ENCODE peak calls at places on chromosomes 1 and 21, in seven cellular contexts. One of them, this sample, is unnamed.

GRCh38 chr1:103948526-103948925 is 198.8 kb downstream of the AMY1C start:
- DNase-seq in T-helper 2 cell: no peak
- DNase-seq in bronchial epithelial cell: peak; percentile 31
- DNase-seq in HFFc6: no peak
- DNase-seq in activated T-cell treated with anti-CD3 and anti-CD28 coated beads for 4 hours: no peak
- DNase-seq in foreskin fibroblast: no peak
- DNase-seq in nucleus accumbens: no peak
- DNase-seq in this sample: no peak

GRCh38 chr1:17822741-17823426 is 67.8 kb downstream of the ACTL8 start:
- DNase-seq in T-helper 2 cell: no peak
- DNase-seq in activated T-cell treated with anti-CD3 and anti-CD28 coated beads for 4 hours: no peak
- DNase-seq in nucleus accumbens: no peak
- DNase-seq in bronchial epithelial cell: no peak
- DNase-seq in foreskin fibroblast: no peak
- DNase-seq in HFFc6: no peak
- DNase-seq in this sample: no peak

GRCh38 chr1:201756411-201756810 is 72.5 kb upstream of the IPO9 start:
- DNase-seq in HFFc6: peak; percentile 80
- DNase-seq in T-helper 2 cell: no peak
- DNase-seq in activated T-cell treated with anti-CD3 and anti-CD28 coated beads for 4 hours: no peak
- DNase-seq in bronchial epithelial cell: no peak
- DNase-seq in nucleus accumbens: no peak
- DNase-seq in foreskin fibroblast: peak; percentile 61
- DNase-seq in this sample: no peak

GRCh38 chr1:117137281-117137680 is 15.7 kb upstream of the TRIM45 start:
- DNase-seq in T-helper 2 cell: no peak
- DNase-seq in activated T-cell treated with anti-CD3 and anti-CD28 coated beads for 4 hours: no peak
- DNase-seq in HFFc6: no peak
- DNase-seq in bronchial epithelial cell: no peak
- DNase-seq in nucleus accumbens: no peak
- DNase-seq in foreskin fibroblast: no peak
- DNase-seq in this sample: no peak

GRCh38 chr21:45954271-45954670 is 27.3 kb upstream of the COL6A1 start:
- DNase-seq in nucleus accumbens: no peak
- DNase-seq in HFFc6: peak; percentile 30
- DNase-seq in T-helper 2 cell: no peak
- DNase-seq in foreskin fibroblast: peak; percentile 59
- DNase-seq in activated T-cell treated with anti-CD3 and anti-CD28 coated beads for 4 hours: no peak
- DNase-seq in bronchial epithelial cell: no peak
- DNase-seq in this sample: no peak

GRCh38 chr1:230077436-230078221 is 10.6 kb downstream of the GALNT2 start:
- DNase-seq in bronchial epithelial cell: peak; percentile 35
- DNase-seq in foreskin fibroblast: no peak
- DNase-seq in T-helper 2 cell: no peak
- DNase-seq in HFFc6: peak; percentile 28
- DNase-seq in activated T-cell treated with anti-CD3 and anti-CD28 coated beads for 4 hours: no peak
- DNase-seq in nucleus accumbens: no peak
- DNase-seq in this sample: no peak

GRCh38 chr1:113793878-113794834 is 18.1 kb downstream of the RSBN1 start:
- DNase-seq in HFFc6: no peak
- DNase-seq in nucleus accumbens: no peak
- DNase-seq in T-helper 2 cell: no peak
- DNase-seq in bronchial epithelial cell: peak; percentile 37
- DNase-seq in foreskin fibroblast: no peak
- DNase-seq in activated T-cell treated with anti-CD3 and anti-CD28 coated beads for 4 hours: no peak
- DNase-seq in this sample: no peak

GRCh38 chr1:10532357-10532756 is 57.6 kb downstream of the PEX14 start:
- DNase-seq in T-helper 2 cell: no peak
- DNase-seq in HFFc6: no peak
- DNase-seq in foreskin fibroblast: no peak
- DNase-seq in nucleus accumbens: no peak
- DNase-seq in activated T-cell treated with anti-CD3 and anti-CD28 coated beads for 4 hours: no peak
- DNase-seq in bronchial epithelial cell: no peak
- DNase-seq in this sample: no peak

GRCh38 chr21:34625194-34625593 is 10.3 kb upstream of the RCAN1 start:
- DNase-seq in foreskin fibroblast: no peak
- DNase-seq in bronchial epithelial cell: no peak
- DNase-seq in activated T-cell treated with anti-CD3 and anti-CD28 coated beads for 4 hours: no peak
- DNase-seq in nucleus accumbens: no peak
- DNase-seq in HFFc6: no peak
- DNase-seq in T-helper 2 cell: no peak
- DNase-seq in this sample: no peak

GRCh38 chr21:37700641-37701202 is 215.5 kb downstream of the KCNJ6 start:
- DNase-seq in foreskin fibroblast: peak; percentile 60
- DNase-seq in activated T-cell treated with anti-CD3 and anti-CD28 coated beads for 4 hours: no peak
- DNase-seq in bronchial epithelial cell: peak; percentile 70
- DNase-seq in HFFc6: peak; percentile 75
- DNase-seq in nucleus accumbens: no peak
- DNase-seq in T-helper 2 cell: no peak
- DNase-seq in this sample: peak; percentile 81

GRCh38 chr21:46065215-46065992 is 32.5 kb upstream of the COL6A2 start:
- DNase-seq in HFFc6: peak; percentile 53
- DNase-seq in T-helper 2 cell: no peak
- DNase-seq in activated T-cell treated with anti-CD3 and anti-CD28 coated beads for 4 hours: no peak
- DNase-seq in nucleus accumbens: no peak
- DNase-seq in foreskin fibroblast: no peak
- DNase-seq in bronchial epithelial cell: no peak
- DNase-seq in this sample: no peak

GRCh38 chr1:201245082-201245481 is 38.2 kb upstream of the PKP1 start:
- DNase-seq in foreskin fibroblast: no peak
- DNase-seq in HFFc6: no peak
- DNase-seq in bronchial epithelial cell: no peak
- DNase-seq in activated T-cell treated with anti-CD3 and anti-CD28 coated beads for 4 hours: no peak
- DNase-seq in nucleus accumbens: no peak
- DNase-seq in T-helper 2 cell: no peak
- DNase-seq in this sample: no peak